ENCODE peak calls at places on chromosomes 7 and 10, in nine cellular contexts. V, D, L, Y, N, R, E, X and T are unnamed samples.

GRCh38 chr10:58661336-58661735 is 148.7 kb downstream of the BICC1 start:
- DNase-seq in X (no peak), N (peak), D (peak), L (no peak), Y (peak), V (no peak), E (no peak), R (peak), T (no peak)

GRCh38 chr10:133276435-133277201 is at the start of gene ADAM8:
- DNase-seq in D (no peak), V (peak), E (no peak), Y (no peak), N (no peak), X (no peak), R (no peak), L (no peak), T (peak)

GRCh38 chr10:44385423-44385725 is 477 bp upstream of the CXCL12 start:
- DNase-seq in N (no peak), E (no peak), Y (no peak), D (no peak), L (no peak), V (no peak), X (no peak), R (no peak), T (no peak)

GRCh38 chr10:48514916-48515315 is 90.0 kb downstream of the ARHGAP22 start:
- DNase-seq in Y (no peak), N (no peak), L (no peak), V (no peak), R (no peak), E (no peak), D (no peak), X (no peak), T (no peak)

GRCh38 chr7:68269410-68269809 is 1272.8 kb downstream of the TYW1 start:
- DNase-seq in R (peak), N (peak), L (no peak), V (no peak), X (peak), Y (no peak), E (no peak), D (no peak), T (no peak)

GRCh38 chr10:112698774-112699173 is 251.3 kb upstream of the TCF7L2 start:
- DNase-seq in V (no peak), N (no peak), D (no peak), Y (no peak), E (no peak), X (no peak), R (no peak), L (no peak), T (no peak)

GRCh38 chr7:143172354-143172753 is 10.9 kb upstream of the TAS2R39 start:
- DNase-seq in E (no peak), R (peak), X (peak), L (no peak), D (peak), V (peak), N (no peak), Y (peak), T (no peak)

GRCh38 chr7:7862393-7862792 is 106.2 kb upstream of the GLCCI1 start:
- DNase-seq in R (no peak), V (no peak), N (peak), X (no peak), E (no peak), L (no peak), D (no peak), Y (peak), T (no peak)

GRCh38 chr10:77844713-77845454 is 81.7 kb downstream of the DLG5 start:
- DNase-seq in X (peak), L (no peak), N (peak), D (peak), E (no peak), R (peak), V (no peak), Y (peak), T (no peak)

GRCh38 chr7:959271-959670 is 4.8 kb upstream of the ADAP1 start:
- DNase-seq in V (no peak), Y (no peak), R (no peak), L (no peak), D (no peak), E (no peak), X (no peak), N (no peak), T (peak)

GRCh38 chr7:81211204-81211603 is 292.4 kb upstream of the SEMA3C start:
- DNase-seq in D (no peak), L (no peak), N (no peak), X (no peak), E (no peak), Y (no peak), V (no peak), R (no peak), T (no peak)

GRCh38 chr7:149867762-149868637 is 5.8 kb upstream of the ATP6V0E2 start:
- DNase-seq in X (no peak), Y (no peak), D (no peak), N (no peak), L (no peak), R (no peak), V (no peak), E (no peak), T (peak)

GRCh38 chr7:50333266-50333665 is 28.8 kb downstream of the IKZF1 start:
- DNase-seq in X (no peak), R (no peak), V (no peak), E (no peak), D (no peak), N (no peak), Y (no peak), L (no peak), T (no peak)

DNA sequence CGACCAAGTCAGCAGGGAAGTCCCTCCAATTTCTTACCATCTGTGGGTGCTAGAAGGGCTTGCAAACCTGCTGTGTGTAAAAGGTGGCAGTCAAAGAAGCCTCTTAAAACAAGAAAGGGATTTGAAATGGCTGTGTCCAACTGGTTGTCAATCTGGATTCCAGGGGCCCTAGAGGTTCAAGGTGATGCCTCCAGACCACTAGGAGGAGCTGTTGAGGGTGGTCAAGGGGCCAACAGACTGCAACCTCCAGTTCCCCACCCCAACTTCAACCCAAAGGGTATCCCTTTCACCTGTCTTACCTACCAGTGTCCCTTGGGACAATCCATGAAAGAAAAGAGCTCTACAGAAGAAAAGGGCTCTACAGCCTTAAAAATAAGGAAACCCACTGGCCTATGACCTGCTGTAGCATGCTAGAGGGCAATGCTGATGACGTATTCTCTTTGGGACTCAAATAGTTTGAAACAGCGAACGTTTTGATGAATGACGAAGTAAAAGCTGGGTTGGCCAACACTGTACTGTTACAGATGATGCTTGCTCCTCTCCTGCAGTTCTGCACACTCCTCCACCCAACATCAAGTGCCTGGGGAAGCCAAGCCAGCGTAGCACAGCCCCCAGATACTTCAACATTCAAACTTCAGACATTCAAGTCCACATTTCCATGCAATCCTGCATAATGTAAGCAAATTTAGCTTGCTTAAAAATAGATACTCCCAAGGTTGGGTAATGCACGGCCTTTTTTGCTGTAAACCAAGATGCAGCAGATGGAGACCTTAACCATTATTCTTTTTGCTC is 46.0 kb upstream of the WDR11 start:
- DNase-seq in R (no peak), Y (no peak), E (no peak), D (no peak), V (no peak), L (no peak), X (no peak), N (no peak), T (no peak)
- TF ChIP-seq CTCF in R (no peak), Y (no peak), E (no peak), D (no peak), V (no peak), L (no peak), X (no peak), N (no peak), T (no peak)

DNA sequence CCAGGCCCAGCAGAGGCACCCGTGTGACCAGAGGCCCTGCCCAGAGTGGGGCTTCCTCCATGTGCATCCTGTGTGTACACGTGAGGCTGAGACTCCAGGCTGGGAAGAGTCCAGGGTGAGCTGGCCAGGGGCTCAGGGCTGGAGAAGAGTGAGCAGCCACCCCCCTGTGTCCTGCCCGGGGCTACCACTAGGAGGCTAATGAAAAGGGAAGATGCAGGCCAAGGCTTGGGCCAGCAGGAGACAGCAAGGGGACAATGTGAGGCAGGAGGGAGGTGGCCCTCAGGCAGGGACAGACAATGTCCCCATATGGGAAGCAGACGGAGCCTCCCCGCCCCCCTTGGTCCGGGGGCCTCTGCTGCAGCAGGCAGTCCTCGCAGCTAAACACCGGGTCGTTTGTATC is 102.0 kb downstream of the HIF1AN start:
- DNase-seq in V (no peak), L (peak), N (no peak), R (no peak), Y (no peak), X (peak), D (peak), E (no peak), T (no peak)
- TF ChIP-seq CTCF in V (no peak), L (peak), N (peak), R (peak), Y (peak), X (peak), D (peak), E (no peak), T (no peak)

GRCh38 chr7:28411876-28412662 is at the start of gene CREB5:
- DNase-seq in X (no peak), R (peak), L (no peak), Y (peak), N (peak), E (no peak), D (no peak), V (no peak), T (no peak)
- TF ChIP-seq CTCF in X (peak), R (peak), L (peak), Y (peak), N (peak), E (no peak), D (no peak), V (no peak), T (no peak)

GRCh38 chr7:3836855-3837254 is 535.8 kb downstream of the SDK1 start:
- DNase-seq in Y (no peak), N (no peak), L (no peak), X (no peak), D (no peak), E (no peak), R (no peak), V (no peak), T (no peak)
- TF ChIP-seq CTCF in Y (no peak), N (no peak), L (no peak), X (no peak), D (no peak), E (no peak), R (no peak), V (no peak), T (no peak)

DNA sequence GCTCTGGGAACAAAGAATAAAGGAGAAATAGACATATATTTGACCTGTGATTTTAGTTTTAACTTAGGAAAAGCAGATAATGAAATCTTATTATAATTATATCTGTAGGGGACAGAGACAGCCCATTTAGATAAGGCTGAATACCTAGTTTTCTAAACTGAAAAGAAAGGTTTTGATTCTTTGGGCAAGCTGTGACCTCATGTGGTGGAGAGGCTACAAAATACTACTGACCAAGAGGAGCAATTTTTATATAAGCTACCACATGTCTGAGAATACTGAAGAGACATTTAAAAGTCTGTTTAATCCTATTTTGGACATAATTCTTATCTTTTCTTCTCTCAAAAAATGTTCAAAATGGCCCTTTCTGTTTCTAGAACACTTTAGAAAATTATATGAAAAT is 271.0 kb downstream of the MTERF1 start:
- DNase-seq in L (no peak), Y (peak), N (peak), V (no peak), X (no peak), E (no peak), R (peak), D (no peak), T (no peak)
- TF ChIP-seq CTCF in L (peak), Y (no peak), N (peak), V (no peak), X (no peak), E (no peak), R (no peak), D (no peak), T (no peak)

DNA sequence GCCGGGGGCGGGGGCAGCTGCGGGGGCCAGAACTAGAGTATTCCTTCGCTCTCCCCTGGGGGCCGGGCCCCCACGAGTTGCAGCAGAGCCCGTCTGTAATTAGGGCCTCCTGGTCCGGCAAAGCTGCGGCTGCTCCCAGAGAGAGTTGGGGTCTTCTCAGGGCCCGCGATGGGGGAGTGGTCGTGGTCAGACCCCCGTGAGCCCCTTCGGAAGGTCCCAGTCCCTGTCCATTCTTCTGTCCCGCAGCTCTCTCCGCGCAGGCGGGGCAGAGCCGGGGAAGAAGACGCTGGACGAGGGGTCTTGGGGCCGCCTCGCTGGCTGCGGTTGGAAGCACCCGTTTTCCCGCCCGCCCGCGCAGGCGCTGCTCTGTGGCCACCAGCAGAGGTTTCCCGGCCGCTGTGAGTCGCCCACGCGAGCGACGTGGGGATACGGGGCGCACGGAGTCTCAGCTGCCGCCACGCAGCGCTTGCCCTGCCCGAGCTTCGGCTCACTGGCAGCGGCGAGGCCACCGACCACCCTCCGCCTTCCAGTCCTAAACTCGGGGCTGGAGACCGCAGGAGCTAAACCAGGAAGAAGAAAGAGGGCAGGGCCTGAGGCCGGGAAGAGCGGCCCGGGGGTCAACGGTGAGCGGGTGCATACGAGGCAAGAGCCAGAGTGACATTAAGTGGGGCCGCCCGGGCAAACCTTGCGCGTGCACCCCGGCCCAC is 7.3 kb upstream of the EMX2 start:
- DNase-seq in V (no peak), D (no peak), R (no peak), L (no peak), N (no peak), Y (no peak), X (no peak), E (no peak), T (no peak)
- TF ChIP-seq CTCF in V (no peak), D (no peak), R (no peak), L (no peak), N (no peak), Y (no peak), X (no peak), E (no peak), T (no peak)

GRCh38 chr10:10816453-10816852 is 201.2 kb upstream of the CELF2 start:
- DNase-seq in X (no peak), N (peak), V (no peak), Y (peak), L (no peak), R (peak), E (no peak), D (peak), T (no peak)
- TF ChIP-seq CTCF in X (no peak), N (no peak), V (no peak), Y (no peak), L (no peak), R (no peak), E (no peak), D (no peak), T (no peak)

DNA sequence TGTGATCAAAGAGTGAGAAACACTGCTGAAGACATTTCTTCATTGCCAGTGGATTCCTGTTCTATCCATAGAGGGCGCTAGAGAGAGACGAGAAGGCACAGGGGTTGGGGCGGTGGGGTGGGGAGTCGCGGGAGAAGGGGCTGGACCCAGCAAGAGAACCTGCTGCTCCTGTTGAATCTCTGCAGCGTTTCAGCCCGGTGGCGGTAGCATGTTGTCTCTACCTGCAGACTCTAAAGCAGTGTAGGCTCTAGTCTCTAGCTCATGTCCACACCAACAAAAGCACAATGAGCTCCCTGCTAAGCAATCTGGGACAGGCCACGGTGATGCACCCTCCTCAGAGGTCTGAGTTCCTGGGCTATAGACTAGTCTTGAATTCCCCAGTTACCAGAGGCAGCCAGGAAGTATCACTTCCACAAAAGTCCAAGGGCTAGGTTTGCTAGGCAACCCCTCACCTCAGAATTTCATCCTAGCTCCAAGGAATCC is 167.7 kb downstream of the DGKB start:
- DNase-seq in D (no peak), N (no peak), L (no peak), V (no peak), R (no peak), Y (no peak), E (no peak), X (no peak), T (no peak)
- TF ChIP-seq CTCF in D (peak), N (peak), L (no peak), V (no peak), R (peak), Y (peak), E (no peak), X (no peak), T (no peak)

DNA sequence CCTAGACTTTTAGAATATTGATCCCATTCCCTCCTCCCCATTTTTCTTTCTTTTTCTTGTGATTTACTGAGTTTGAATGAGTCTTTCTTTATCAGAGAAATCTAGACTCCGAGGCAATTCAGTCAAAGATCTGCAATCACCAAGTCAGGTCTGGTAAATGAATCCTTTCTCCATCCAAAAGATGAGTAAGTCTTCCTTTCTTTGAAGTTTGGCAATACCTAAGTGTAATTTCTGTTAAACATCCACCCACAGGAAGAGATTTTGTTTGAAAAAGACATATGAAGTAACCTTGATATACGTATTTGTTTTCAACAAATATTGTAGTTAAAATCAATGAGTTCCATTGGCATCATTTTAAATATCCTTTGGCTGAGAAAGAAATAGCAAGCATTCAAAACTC is 58.3 kb downstream of the SLC39A12 start:
- DNase-seq in D (peak), Y (peak), V (no peak), R (peak), E (no peak), X (no peak), N (peak), L (no peak), T (no peak)
- TF ChIP-seq CTCF in D (no peak), Y (no peak), V (no peak), R (no peak), E (no peak), X (no peak), N (no peak), L (no peak), T (no peak)

GRCh38 chr10:103854687-103855423 is 521 bp downstream of the SH3PXD2A start:
- DNase-seq in D (peak), L (no peak), Y (no peak), E (no peak), R (peak), X (peak), V (no peak), N (peak), T (no peak)
- TF ChIP-seq CTCF in D (peak), L (no peak), Y (peak), E (no peak), R (peak), X (peak), V (no peak), N (no peak), T (no peak)